ENCODE peak calls at places on chromosome 1, in eight cellular contexts. Z, Y, F, H, C, V, W and I are unnamed samples.

GRCh38 chr1:94905207-94905606 is 21.7 kb downstream of the CNN3 start:
- DNase-seq in Y (no peak), Z (no peak), V (no peak), W (no peak), F (no peak), C (no peak), H (no peak), I (no peak)

GRCh38 chr1:42756956-42757891 is 9.6 kb downstream of the P3H1 start:
- DNase-seq in Y (peak; percentile 75), W (no peak), C (peak; percentile 23), F (peak; percentile 70), V (peak; percentile 56), H (peak; percentile 80), Z (peak; percentile 56), I (peak; percentile 81)

GRCh38 chr1:209076688-209077087 is 506.8 kb upstream of the CAMK1G start:
- DNase-seq in V (peak; percentile 44), Z (peak; percentile 32), W (no peak), C (no peak), F (peak; percentile 8), Y (peak; percentile 36), H (peak; percentile 64), I (no peak)

GRCh38 chr1:180836414-180836813 is 76.3 kb upstream of the KIAA1614 start:
- DNase-seq in Y (no peak), W (no peak), V (no peak), C (no peak), Z (no peak), F (no peak), H (no peak), I (no peak)

GRCh38 chr1:99465176-99465900 is 180.6 kb upstream of the PALMD start:
- DNase-seq in Z (peak; percentile 76), H (peak; percentile 84), F (peak; percentile 80), W (no peak), V (peak; percentile 75), C (no peak), Y (peak; percentile 96), I (no peak)

GRCh38 chr1:167553136-167554027 is at the start of gene CREG1:
- DNase-seq in Y (peak; percentile 92), H (peak; percentile 93), W (peak; percentile 82), C (peak; percentile 96), F (peak; percentile 84), V (peak; percentile 90), Z (peak; percentile 77), I (peak; percentile 99)

GRCh38 chr1:64956241-64956640 is 10.1 kb downstream of the JAK1 start:
- DNase-seq in C (no peak), Z (peak; percentile 66), H (peak; percentile 37), F (peak; percentile 30), Y (peak; percentile 62), W (no peak), V (peak; percentile 28), I (peak; percentile 60)

GRCh38 chr1:92484171-92484471 is 2.6 kb downstream of the GFI1 start:
- DNase-seq in C (no peak), Y (no peak), W (no peak), H (no peak), Z (no peak), F (no peak), V (no peak), I (peak; percentile 80)

GRCh38 chr1:185073725-185074124 is 28.4 kb downstream of the RNF2 start:
- DNase-seq in Y (no peak), H (no peak), F (no peak), V (no peak), C (no peak), Z (peak; percentile 86), W (no peak), I (peak; percentile 44)

GRCh38 chr1:177983824-177984528 is 14.1 kb upstream of the SEC16B start:
- DNase-seq in F (peak; percentile 97), V (peak; percentile 85), Y (peak; percentile 91), Z (peak; percentile 70), C (peak; percentile 79), W (no peak), H (peak; percentile 92), I (peak; percentile 88)

GRCh38 chr1:224213438-224214119 is 30.5 kb downstream of the DEGS1 start:
- DNase-seq in H (no peak), F (no peak), W (no peak), Y (no peak), Z (no peak), V (no peak), C (no peak), I (no peak)

GRCh38 chr1:246008256-246008901 is 498.7 kb downstream of the SMYD3 start:
- DNase-seq in V (no peak), F (no peak), Z (no peak), Y (no peak), H (no peak), C (no peak), W (no peak), I (no peak)

GRCh38 chr1:155970531-155971167 is 7.7 kb downstream of the ARHGEF2 start:
- DNase-seq in C (no peak), F (peak; percentile 85), W (no peak), Y (peak; percentile 90), H (peak; percentile 93), Z (peak; percentile 77), V (peak; percentile 89), I (peak; percentile 99)

GRCh38 chr1:67760030-67760821 is 73.0 kb downstream of the GNG12 start:
- DNase-seq in F (peak; percentile 82), Y (peak; percentile 79), Z (peak; percentile 66), C (peak; percentile 66), V (peak; percentile 71), W (no peak), H (peak; percentile 77), I (no peak)

GRCh38 chr1:222704260-222704659 is 8.0 kb downstream of the AIDA start:
- DNase-seq in W (no peak), V (no peak), C (no peak), Y (no peak), F (no peak), H (no peak), Z (no peak), I (no peak)

GRCh38 chr1:111690306-111690617 is 48.9 kb downstream of the INKA2 start:
- DNase-seq in H (peak; percentile 60), Y (peak; percentile 96), F (peak; percentile 93), Z (peak; percentile 60), W (no peak), C (peak; percentile 38), V (peak; percentile 44), I (peak; percentile 73)

GRCh38 chr1:182633657-182634281 is 29.6 kb upstream of the RGS16 start:
- DNase-seq in Z (no peak), F (no peak), H (no peak), W (no peak), V (no peak), Y (no peak), C (no peak), I (no peak)

GRCh38 chr1:164823486-164824279 is 264.7 kb downstream of the PBX1 start:
- DNase-seq in Y (peak; percentile 80), Z (no peak), C (no peak), W (no peak), V (no peak), F (peak; percentile 81), H (no peak), I (no peak)

GRCh38 chr1:214740471-214740870 is 137.5 kb downstream of the CENPF start:
- DNase-seq in V (no peak), W (no peak), H (no peak), C (no peak), Z (no peak), Y (no peak), F (no peak), I (no peak)